ENCODE peak calls at places on chromosomes 5 and 9, in nine cellular contexts. T, S, N, Y, G, B, R, U and O are unnamed samples.

GRCh38 chr5:176573564-176574296 is 24.6 kb downstream of the CDHR2 start:
- DNase-seq in B (peak; percentile 54), U (peak; percentile 77), R (peak; percentile 50), S (peak; percentile 70), G (peak; percentile 46), N (peak; percentile 80), T (peak; percentile 55), Y (peak; percentile 53), O (peak; percentile 75)

GRCh38 chr5:10229306-10230048 is 20.2 kb downstream of the ATPSCKMT start:
- DNase-seq in T (peak; percentile 13), B (no peak), G (peak; percentile 39), R (no peak), S (no peak), N (no peak), Y (peak; percentile 25), U (no peak), O (no peak)

GRCh38 chr5:104951829-104952228 is 1389.2 kb upstream of the NUDT12 start:
- DNase-seq in R (no peak), T (no peak), Y (no peak), S (no peak), G (no peak), N (no peak), B (no peak), U (no peak), O (no peak)

GRCh38 chr9:2116073-2116472 is 100.9 kb downstream of the SMARCA2 start:
- DNase-seq in R (peak; percentile 12), N (peak; percentile 67), T (peak; percentile 15), U (no peak), G (peak; percentile 15), B (peak; percentile 20), S (peak; percentile 23), Y (no peak), O (no peak)

GRCh38 chr5:13251623-13252367 is 692.7 kb downstream of the DNAH5 start:
- DNase-seq in U (no peak), S (no peak), T (peak; percentile 8), Y (no peak), G (no peak), R (no peak), B (peak; percentile 14), N (peak; percentile 46), O (no peak)

GRCh38 chr9:125744616-125745387 is 2.4 kb upstream of the PBX3 start:
- DNase-seq in N (no peak), Y (no peak), R (peak; percentile 59), B (no peak), T (peak; percentile 54), G (peak; percentile 58), S (no peak), U (no peak), O (no peak)

GRCh38 chr5:172175263-172175719 is 12.7 kb downstream of the STK10 start:
- DNase-seq in Y (no peak), G (no peak), R (no peak), S (no peak), T (no peak), B (peak; percentile 99), U (no peak), N (no peak), O (peak; percentile 53)

GRCh38 chr9:114914139-114914538 is 16.3 kb downstream of the TNFSF8 start:
- DNase-seq in G (no peak), N (no peak), U (no peak), S (no peak), B (no peak), Y (peak; percentile 25), T (peak; percentile 29), R (peak; percentile 26), O (no peak)

GRCh38 chr9:17402309-17402708 is 176.6 kb upstream of the SH3GL2 start:
- DNase-seq in S (no peak), B (peak; percentile 1), U (no peak), R (peak; percentile 60), T (peak; percentile 52), N (no peak), G (peak; percentile 49), Y (peak; percentile 38), O (no peak)

GRCh38 chr5:54514269-54514668 is 3.3 kb upstream of the SNX18 start:
- DNase-seq in N (no peak), U (no peak), Y (no peak), T (no peak), B (peak; percentile 10), G (no peak), S (no peak), R (no peak), O (no peak)

GRCh38 chr5:93621340-93621872 is 38.4 kb downstream of the NR2F1 start:
- DNase-seq in N (peak; percentile 72), G (peak; percentile 72), T (peak; percentile 81), R (peak; percentile 79), U (peak; percentile 87), Y (peak; percentile 70), S (peak; percentile 64), B (no peak), O (no peak)

GRCh38 chr5:135553688-135554462 is 18.1 kb upstream of the NEUROG1 start:
- DNase-seq in S (peak; percentile 81), U (no peak), N (peak; percentile 76), T (peak; percentile 32), G (no peak), Y (peak; percentile 20), B (no peak), R (no peak), O (no peak)

GRCh38 chr5:10133830-10134229 is 115.9 kb downstream of the ATPSCKMT start:
- DNase-seq in U (no peak), S (no peak), T (peak; percentile 31), N (no peak), B (no peak), R (peak; percentile 13), Y (peak; percentile 50), G (peak; percentile 5), O (no peak)

GRCh38 chr5:32100230-32100629 is 73.9 kb downstream of the GOLPH3 start:
- DNase-seq in B (no peak), Y (peak; percentile 22), N (no peak), R (no peak), T (peak; percentile 16), G (no peak), U (peak; percentile 56), S (no peak), O (no peak)

GRCh38 chr9:134067904-134068741 is at the start of gene BRD3:
- DNase-seq in U (peak; percentile 78), B (peak; percentile 74), N (peak; percentile 83), S (peak; percentile 84), Y (peak; percentile 90), T (peak; percentile 93), R (peak; percentile 89), G (peak; percentile 85), O (peak; percentile 83)

GRCh38 chr9:94632736-94633135 is 6.6 kb downstream of the FBP1 start:
- DNase-seq in R (no peak), G (no peak), U (no peak), T (peak; percentile 13), N (no peak), B (no peak), Y (no peak), S (no peak), O (no peak)

GRCh38 chr9:129223551-129224208 is 45.6 kb upstream of the IER5L start:
- DNase-seq in S (no peak), Y (no peak), G (no peak), U (no peak), R (no peak), B (no peak), T (no peak), N (no peak), O (no peak)
- TF ChIP-seq CTCF in S (no peak), Y (no peak), G (no peak), U (no peak), R (no peak), B (no peak), T (no peak), N (no peak), O (no peak)

GRCh38 chr9:87267251-87267679 is 230.4 kb upstream of the DAPK1 start:
- DNase-seq in R (no peak), N (no peak), T (peak; percentile 46), Y (peak; percentile 51), U (no peak), B (no peak), S (no peak), G (no peak), O (no peak)

GRCh38 chr9:87260171-87260570 is 237.5 kb upstream of the DAPK1 start:
- DNase-seq in U (no peak), N (no peak), T (no peak), G (no peak), Y (no peak), R (no peak), B (no peak), S (no peak), O (no peak)

GRCh38 chr9:87266697-87267096 is 231.0 kb upstream of the DAPK1 start:
- DNase-seq in B (no peak), G (no peak), U (no peak), S (no peak), T (no peak), N (no peak), Y (no peak), R (no peak), O (no peak)

GRCh38 chr9:87259543-87259942 is 238.1 kb upstream of the DAPK1 start:
- DNase-seq in B (no peak), N (no peak), S (no peak), G (peak; percentile 32), T (no peak), Y (peak; percentile 72), R (peak; percentile 20), U (no peak), O (no peak)

DNA sequence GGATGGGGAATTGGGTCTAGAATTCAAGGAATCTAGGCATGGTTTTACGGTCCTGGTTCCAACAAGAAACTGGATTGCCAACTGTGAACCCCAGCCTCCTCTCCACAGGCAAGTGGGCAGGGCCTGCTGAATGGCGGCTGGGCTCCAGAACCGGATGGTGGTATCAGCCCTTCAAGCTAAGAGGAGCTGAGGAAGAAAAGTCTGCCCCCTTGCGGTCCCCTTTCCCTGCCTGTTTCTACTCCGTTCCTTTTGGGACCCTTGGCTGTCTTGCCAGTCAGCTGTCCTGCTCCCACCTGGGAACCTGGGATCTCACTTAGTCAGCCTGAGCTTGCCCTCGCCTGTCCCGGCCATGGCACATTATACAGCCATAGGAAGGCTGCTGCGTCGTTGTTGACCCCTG is 234.4 kb upstream of the DAPK1 start:
- DNase-seq in U (no peak), N (peak; percentile 92), T (no peak), B (no peak), G (no peak), R (no peak), S (peak; percentile 7), Y (no peak), O (no peak)
- TF ChIP-seq CTCF in U (no peak), N (peak; percentile 80), T (peak; percentile 11), B (no peak), G (no peak), R (no peak), S (no peak), Y (no peak), O (no peak)

DNA sequence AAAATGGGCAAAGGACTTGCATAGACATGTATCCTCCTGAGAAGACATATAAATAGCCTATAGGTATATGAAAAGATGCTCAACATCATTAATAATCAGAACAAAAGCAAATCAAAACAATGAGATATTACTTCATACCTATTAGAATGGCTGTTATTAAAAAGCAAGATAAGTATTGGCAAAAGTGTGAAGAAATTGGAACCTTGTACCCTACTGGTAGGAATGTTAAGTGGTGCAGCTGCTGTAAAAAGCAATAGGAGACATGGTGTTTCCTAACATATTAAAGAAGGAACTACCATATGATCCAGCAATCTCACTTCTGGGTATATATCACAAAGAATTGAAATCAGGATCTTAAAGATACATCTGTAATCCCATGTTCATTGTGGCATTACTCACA is 69.8 kb upstream of the PRR16 start:
- DNase-seq in G (no peak), U (no peak), N (no peak), S (no peak), R (no peak), B (no peak), Y (no peak), T (no peak), O (no peak)
- TF ChIP-seq CTCF in G (no peak), U (no peak), N (peak; percentile 56), S (no peak), R (no peak), B (no peak), Y (peak; percentile 3), T (peak; percentile 11), O (no peak)

GRCh38 chr5:74052441-74052840 is 426.4 kb downstream of the ARHGEF28 start:
- DNase-seq in S (no peak), G (no peak), B (no peak), R (no peak), U (no peak), N (no peak), T (no peak), Y (no peak), O (no peak)
- TF ChIP-seq CTCF in S (no peak), G (no peak), B (no peak), R (no peak), U (no peak), N (no peak), T (no peak), Y (peak; percentile 1), O (no peak)